ENCODE peak calls at places on chromosomes 11 and 22, in seven cellular contexts. R, I, F, Y, B, Q and G are unnamed samples.

GRCh38 chr11:47616726-47617416 is 22.7 kb upstream of the C1QTNF4 start:
- DNase-seq in R (no peak), B (peak), I (peak), Y (peak), Q (no peak), F (no peak), G (no peak)

GRCh38 chr11:112962854-112963367 is 1.7 kb downstream of the NCAM1 start:
- DNase-seq in R (peak), I (no peak), Q (peak), Y (peak), B (peak), F (peak), G (peak)

GRCh38 chr11:92841719-92842118 is 127.7 kb upstream of the MTNR1B start:
- DNase-seq in I (peak), R (no peak), Y (no peak), B (peak), Q (no peak), F (no peak), G (no peak)

GRCh38 chr22:37817705-37818311 is 5.4 kb upstream of the GALR3 start:
- DNase-seq in F (peak), Y (peak), I (peak), B (peak), Q (peak), R (peak), G (peak)

GRCh38 chr11:76067099-76067498 is 139.2 kb downstream of the WNT11 start:
- DNase-seq in R (no peak), F (no peak), Y (no peak), Q (no peak), B (peak), I (peak), G (no peak)

GRCh38 chr11:85414175-85414574 is 213.0 kb downstream of the DLG2 start:
- DNase-seq in Y (no peak), F (no peak), I (no peak), B (no peak), Q (no peak), R (no peak), G (no peak)

GRCh38 chr22:43592470-43592869 is 180.7 kb downstream of the MPPED1 start:
- DNase-seq in F (no peak), Y (peak), B (no peak), Q (no peak), R (no peak), I (no peak), G (no peak)

GRCh38 chr11:10784229-10785145 is 24.2 kb downstream of the EIF4G2 start:
- DNase-seq in Y (peak), B (no peak), Q (no peak), I (peak), R (no peak), F (no peak), G (no peak)

GRCh38 chr22:40153186-40153585 is 24.5 kb upstream of the TNRC6B start:
- DNase-seq in Q (no peak), Y (no peak), R (no peak), I (no peak), B (no peak), F (no peak), G (no peak)

GRCh38 chr11:112811781-112812180 is 149.4 kb upstream of the NCAM1 start:
- DNase-seq in F (no peak), I (no peak), Q (no peak), R (no peak), B (no peak), Y (no peak), G (no peak)

GRCh38 chr11:126495281-126495680 is 139.8 kb downstream of the ST3GAL4 start:
- DNase-seq in B (no peak), R (no peak), I (no peak), Q (no peak), Y (no peak), F (no peak), G (peak)

GRCh38 chr11:1755344-1756023 is 5.1 kb upstream of the IFITM10 start:
- DNase-seq in F (no peak), R (peak), B (no peak), Q (no peak), I (no peak), Y (no peak), G (peak)

GRCh38 chr11:70155386-70155785 is 47.7 kb upstream of the FADD start:
- DNase-seq in Q (no peak), Y (no peak), F (no peak), R (no peak), B (peak), I (no peak), G (no peak)

GRCh38 chr11:78256962-78257361 is 68.2 kb downstream of the USP35 start:
- DNase-seq in I (peak), R (peak), B (peak), Y (peak), F (peak), Q (no peak), G (peak)

GRCh38 chr11:122665882-122666281 is 10.4 kb downstream of the UBASH3B start:
- DNase-seq in B (no peak), R (no peak), Y (no peak), F (no peak), I (no peak), Q (no peak), G (no peak)

GRCh38 chr11:76044750-76045320 is 161.5 kb downstream of the WNT11 start:
- DNase-seq in R (no peak), I (no peak), B (no peak), Y (no peak), F (no peak), Q (no peak), G (no peak)

GRCh38 chr11:46361283-46362145 is 14.3 kb downstream of the DGKZ start:
- DNase-seq in B (peak), R (peak), Q (peak), Y (no peak), I (peak), F (no peak), G (peak)

GRCh38 chr22:29011200-29011867 is 50.3 kb downstream of the C22orf31 start:
- DNase-seq in B (no peak), F (no peak), I (no peak), Y (no peak), Q (no peak), R (peak), G (no peak)

GRCh38 chr11:72613977-72614376 is 60.2 kb downstream of the PDE2A start:
- DNase-seq in R (peak), B (no peak), I (no peak), Q (peak), F (no peak), Y (no peak), G (no peak)

GRCh38 chr22:21624120-21624879 is 5.5 kb downstream of the YDJC start:
- DNase-seq in I (peak), B (no peak), Y (peak), F (peak), R (no peak), Q (no peak), G (no peak)

GRCh38 chr11:95684701-95685100 is 104.9 kb downstream of the FAM76B start:
- DNase-seq in B (no peak), Q (no peak), Y (no peak), I (no peak), R (no peak), F (no peak), G (no peak)

GRCh38 chr11:73931039-73931645 is 19.7 kb upstream of the DNAJB13 start:
- DNase-seq in Q (no peak), Y (peak), R (no peak), I (peak), B (peak), F (no peak), G (no peak)

GRCh38 chr11:129950319-129951034 is 52.2 kb downstream of the PRDM10 start:
- DNase-seq in I (peak), Y (no peak), F (peak), Q (no peak), R (peak), B (peak), G (peak)

GRCh38 chr11:74025467-74026166 is 16.7 kb upstream of the UCP3 start:
- DNase-seq in F (no peak), Q (no peak), Y (no peak), R (no peak), I (peak), B (peak), G (no peak)

GRCh38 chr11:7488681-7489080 is 3.4 kb downstream of the OLFML1 start:
- DNase-seq in R (no peak), I (no peak), Q (no peak), B (no peak), F (no peak), Y (no peak), G (no peak)